ENCODE peak calls at places on chromosome 13, in nine cellular contexts. Z is effector memory CD4-positive, alpha-beta T cell; Y is heart left ventricle; F is ovary; K is pancreas; M is naive thymus-derived CD4-positive, alpha-beta T cell; C is H9; G is neuronal stem cell; Q is IMR-90. S is an unnamed sample.

GRCh38 chr13:102286326-102286725 is 115.5 kb downstream of the FGF14 start:
- DNase-seq in Z (no peak), Y (no peak), F (no peak), K (no peak), M (no peak), C (no peak), G (no peak), Q (peak; percentile 96), S (no peak)

GRCh38 chr13:98987275-98987674 is 9.4 kb upstream of the DOCK9 start:
- DNase-seq in Z (no peak), Y (no peak), F (no peak), K (no peak), M (no peak), C (no peak), G (no peak), Q (no peak), S (no peak)

GRCh38 chr13:29465741-29466293 is 129.7 kb downstream of the SLC7A1 start:
- DNase-seq in Z (no peak), Y (peak; percentile 60), F (peak; percentile 30), K (peak; percentile 64), M (no peak), C (no peak), G (no peak), Q (peak; percentile 62), S (no peak)

GRCh38 chr13:27161980-27162379 is 9.6 kb downstream of the USP12 start:
- DNase-seq in Z (no peak), Y (no peak), F (no peak), K (no peak), M (no peak), C (no peak), G (no peak), Q (peak; percentile 35), S (no peak)

GRCh38 chr13:74077847-74078246 is 56.4 kb downstream of the KLF12 start:
- DNase-seq in Z (no peak), Y (no peak), F (no peak), K (no peak), M (no peak), C (no peak), G (no peak), Q (no peak), S (no peak)

GRCh38 chr13:86757236-86757978 is 913.8 kb upstream of the SLITRK5 start:
- DNase-seq in Z (peak; percentile 23), Y (no peak), F (no peak), K (no peak), M (no peak), C (peak; percentile 67), G (no peak), Q (no peak), S (no peak)

GRCh38 chr13:112941349-112941748 is 27.7 kb upstream of the MCF2L start:
- DNase-seq in Z (no peak), Y (no peak), F (no peak), K (no peak), M (no peak), C (no peak), G (no peak), Q (no peak), S (no peak)

GRCh38 chr13:31374682-31375081 is 174.9 kb downstream of the B3GLCT start:
- DNase-seq in Z (no peak), Y (no peak), F (no peak), K (no peak), M (no peak), C (no peak), G (peak; percentile 64), Q (no peak), S (no peak)

GRCh38 chr13:24630851-24631341 is 49.3 kb upstream of the ATP12A start:
- DNase-seq in Z (no peak), Y (no peak), F (no peak), K (no peak), M (no peak), C (no peak), G (peak; percentile 55), Q (peak; percentile 46), S (no peak)

GRCh38 chr13:102097708-102098107 is 304.1 kb downstream of the FGF14 start:
- DNase-seq in Z (no peak), Y (no peak), F (no peak), K (no peak), M (no peak), C (no peak), G (no peak), Q (no peak), S (no peak)

GRCh38 chr13:54226866-54227265 is 1198.3 kb downstream of the OLFM4 start:
- DNase-seq in Z (no peak), Y (no peak), F (no peak), K (no peak), M (no peak), C (no peak), G (no peak), Q (no peak), S (no peak)

GRCh38 chr13:46728777-46729176 is 68.2 kb downstream of the ESD start:
- DNase-seq in Z (no peak), Y (no peak), F (no peak), K (no peak), M (no peak), C (no peak), G (no peak), Q (no peak), S (no peak)

GRCh38 chr13:94674609-94675348 is 37.6 kb downstream of the SOX21 start:
- DNase-seq in Z (no peak), Y (peak; percentile 27), F (no peak), K (peak; percentile 64), M (peak; percentile 49), C (peak; percentile 67), G (peak; percentile 69), Q (peak; percentile 30), S (peak; percentile 50)

GRCh38 chr13:47039106-47039505 is 142.3 kb upstream of the HTR2A start:
- DNase-seq in Z (no peak), Y (no peak), F (no peak), K (no peak), M (no peak), C (no peak), G (no peak), Q (peak; percentile 89), S (no peak)

GRCh38 chr13:64369121-64369520 is 2861.0 kb downstream of the PCDH9 start:
- DNase-seq in Z (no peak), Y (no peak), F (no peak), K (no peak), M (no peak), C (no peak), G (no peak), Q (peak; percentile 5), S (no peak)

GRCh38 chr13:29922896-29923295 is 72.5 kb upstream of the UBL3 start:
- DNase-seq in Z (no peak), Y (no peak), F (no peak), K (no peak), M (no peak), C (no peak), G (no peak), Q (peak; percentile 71), S (no peak)

DNA sequence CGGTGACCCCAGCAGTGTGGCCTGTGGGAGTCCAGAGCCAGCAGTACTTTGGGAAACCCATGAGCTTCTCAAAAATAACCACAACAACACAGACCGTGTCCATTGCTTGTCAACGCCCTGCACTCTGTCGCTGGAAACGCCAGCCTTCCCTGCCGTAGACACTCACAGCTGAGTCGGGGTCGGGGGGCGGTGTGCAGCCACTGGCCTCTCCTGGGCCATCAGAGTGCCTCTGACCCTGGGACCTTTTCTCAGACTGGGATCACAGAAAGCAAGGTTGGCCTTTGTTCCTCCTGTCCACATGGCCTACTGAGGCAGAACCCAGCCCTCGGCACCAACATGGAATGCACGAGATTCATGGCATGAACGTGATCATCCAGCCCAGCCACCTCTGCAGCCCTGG is 95.7 kb downstream of the TUBA3C start:
- DNase-seq in Z (no peak), Y (no peak), F (no peak), K (no peak), M (no peak), C (no peak), G (no peak), Q (no peak), S (no peak)
- H3K9me3 ChIP-seq in Z (no peaks in the 10 kb centered on the region), Y (no peaks in the 10 kb centered on the region), F (no peaks in the 10 kb centered on the region), K (no peaks in the 10 kb centered on the region), M (no peaks in the 10 kb centered on the region), C (peaks cover 98% of the 10 kb centered on the region), G (no peaks in the 10 kb centered on the region), Q (peaks cover 52% of the 10 kb centered on the region), S (no peaks in the 10 kb centered on the region)

DNA sequence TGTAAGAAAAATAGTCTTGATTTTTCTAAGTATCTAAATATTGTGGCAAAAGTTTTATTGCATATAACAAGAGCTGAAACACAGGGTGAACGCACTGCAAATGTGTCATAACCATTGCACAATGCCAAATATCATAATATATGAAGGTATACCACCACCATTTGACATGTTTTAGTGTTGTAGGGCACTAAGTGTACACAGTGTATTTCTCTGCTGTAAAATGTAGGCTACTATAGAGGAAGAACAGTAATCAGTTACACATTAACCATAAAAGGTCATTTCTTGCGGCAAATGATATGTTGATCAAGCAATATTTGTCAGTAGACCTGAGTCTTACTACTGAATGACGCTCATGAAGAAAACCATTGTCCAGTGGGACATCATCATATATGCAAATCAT is 18.3 kb upstream of the KLF5 start:
- DNase-seq in Z (no peak), Y (no peak), F (no peak), K (no peak), M (no peak), C (no peak), G (no peak), Q (no peak), S (no peak)
- H3K27ac ChIP-seq in Z (no peak overlapping the region), Y (no peak overlapping the region), F (no peak overlapping the region), K (no peak overlapping the region), M (no peak overlapping the region), C (no peak overlapping the region), G (no peak overlapping the region), Q (no peak overlapping the region), S (peak overlapping the region; percentile 75)

GRCh38 chr13:19159181-19159580 is 22.4 kb downstream of the TUBA3C start:
- DNase-seq in Z (no peak), Y (no peak), F (no peak), K (no peak), M (no peak), C (no peak), G (no peak), Q (no peak), S (no peak)
- H3K9me3 ChIP-seq in Z (no peaks in the 10 kb centered on the region), Y (no peaks in the 10 kb centered on the region), F (no peaks in the 10 kb centered on the region), K (no peaks in the 10 kb centered on the region), M (no peaks in the 10 kb centered on the region), C (peaks cover 97% of the 10 kb centered on the region), G (no peaks in the 10 kb centered on the region), Q (peaks cover 62% of the 10 kb centered on the region), S (no peaks in the 10 kb centered on the region)

GRCh38 chr13:110574161-110574560 is 12.6 kb upstream of the RAB20 start:
- DNase-seq in Z (no peak), Y (no peak), F (no peak), K (peak; percentile 35), M (no peak), C (no peak), G (no peak), Q (no peak), S (no peak)

GRCh38 chr13:110572778-110573118 is 11.2 kb upstream of the RAB20 start:
- DNase-seq in Z (no peak), Y (no peak), F (no peak), K (no peak), M (no peak), C (no peak), G (no peak), Q (no peak), S (no peak)

GRCh38 chr13:110576736-110577476 is 15.4 kb upstream of the RAB20 start:
- DNase-seq in Z (no peak), Y (no peak), F (no peak), K (peak; percentile 28), M (no peak), C (no peak), G (no peak), Q (no peak), S (no peak)

GRCh38 chr13:110576070-110576394 is 14.5 kb upstream of the RAB20 start:
- DNase-seq in Z (no peak), Y (no peak), F (no peak), K (no peak), M (no peak), C (no peak), G (no peak), Q (no peak), S (no peak)

GRCh38 chr13:110575322-110576069 is 14.0 kb upstream of the RAB20 start:
- DNase-seq in Z (no peak), Y (peak; percentile 59), F (no peak), K (peak; percentile 59), M (no peak), C (peak; percentile 61), G (no peak), Q (peak; percentile 48), S (no peak)
- H3K27ac ChIP-seq in Z (no peak overlapping the region), Y (no peak overlapping the region), F (no peak overlapping the region), K (no peak overlapping the region), M (no peak overlapping the region), C (no peak overlapping the region), G (no peak overlapping the region), Q (no peak overlapping the region), S (no peak overlapping the region)

S was measured in colonic mucosa.